ENCODE peak calls at places on chromosomes 6 and 20, in five cellular contexts. B is sciatic nerve, Z is RKO, R is T-cell, M is EH. O is an unnamed sample.

GRCh38 chr20:44832724-44833123 is 22.4 kb upstream of the RIMS4 start:
- DNase-seq in B (no peak), Z (peak), R (no peak), M (peak), O (no peak)

GRCh38 chr6:134724653-134725340 is 225.1 kb downstream of the ALDH8A1 start:
- DNase-seq in B (no peak), Z (no peak), R (no peak), M (peak), O (no peak)

GRCh38 chr6:135286962-135287525 is 105.9 kb downstream of the MYB start:
- DNase-seq in B (no peak), Z (no peak), R (no peak), M (no peak), O (peak)

GRCh38 chr6:10837692-10837996 is 695 bp downstream of the MAK start:
- DNase-seq in B (no peak), Z (peak), R (peak), M (peak), O (no peak)

GRCh38 chr20:39993737-39994136 is 695.3 kb downstream of the MAFB start:
- DNase-seq in B (no peak), Z (no peak), R (no peak), M (no peak), O (no peak)

GRCh38 chr6:105677671-105678475 is 275.0 kb upstream of the PREP start:
- DNase-seq in B (no peak), Z (no peak), R (no peak), M (peak), O (no peak)

GRCh38 chr6:78619016-78619415 is 248.3 kb upstream of the IRAK1BP1 start:
- DNase-seq in B (no peak), Z (no peak), R (no peak), M (peak), O (no peak)

GRCh38 chr6:37653933-37654565 is 43.6 kb downstream of the MDGA1 start:
- DNase-seq in B (no peak), Z (peak), R (no peak), M (peak), O (peak)

GRCh38 chr6:104108587-104108986 is 751.1 kb downstream of the HACE1 start:
- DNase-seq in B (no peak), Z (no peak), R (no peak), M (no peak), O (no peak)

GRCh38 chr6:71334768-71335167 is 46.2 kb downstream of the OGFRL1 start:
- DNase-seq in B (no peak), Z (no peak), R (no peak), M (no peak), O (no peak)

GRCh38 chr6:152220785-152221184 is 413.3 kb downstream of the ESR1 start:
- DNase-seq in B (no peak), Z (no peak), R (no peak), M (no peak), O (no peak)

GRCh38 chr6:56652994-56653393 is 10.3 kb upstream of the DST start:
- DNase-seq in B (no peak), Z (no peak), R (no peak), M (peak), O (no peak)

GRCh38 chr20:11216451-11217314 is 542.9 kb upstream of the JAG1 start:
- DNase-seq in B (no peak), Z (no peak), R (no peak), M (peak), O (no peak)

GRCh38 chr6:93418448-93419303 is 683 bp downstream of the EPHA7 start:
- DNase-seq in B (peak), Z (no peak), R (no peak), M (no peak), O (no peak)

GRCh38 chr6:106133040-106133439 is 46.9 kb downstream of the PRDM1 start:
- DNase-seq in B (no peak), Z (no peak), R (no peak), M (no peak), O (no peak)

GRCh38 chr6:138692058-138692977 is 81.3 kb upstream of the CCDC28A start:
- DNase-seq in B (peak), Z (peak), R (peak), M (peak), O (no peak)

GRCh38 chr6:27474172-27474465 is 1.2 kb upstream of the ZNF184 start:
- DNase-seq in B (no peak), Z (peak), R (no peak), M (no peak), O (no peak)

GRCh38 chr6:155174576-155175174 is 89.1 kb upstream of the CLDN20 start:
- DNase-seq in B (peak), Z (peak), R (peak), M (peak), O (peak)

GRCh38 chr6:107353773-107354382 is 105.5 kb downstream of the PDSS2 start:
- DNase-seq in B (no peak), Z (no peak), R (no peak), M (peak), O (no peak)